ENCODE peak calls at places on chromosomes 6 and 20, in eight cellular contexts. U is thoracic aorta; O is A172; V is NCI-H748 treated with DMSO at 0.1 percent for 48 hours; W is HFFc6; L is stimulated activated CD4-positive, alpha-beta T cell treated with anti-CD3 and anti-CD28 coated beads, Interleukin-15, amount 100 ng/mL, for 24 hours; B is H54; X is iris pigment epithelial cell. Y is an unnamed sample.

GRCh38 chr6:135322427-135323201 is 141.5 kb downstream of the MYB start:
- DNase-seq in U (no peak), O (no peak), V (no peak), W (no peak), L (no peak), B (no peak), X (no peak), Y (no peak)

GRCh38 chr6:104540743-104541142 is 319.0 kb downstream of the HACE1 start:
- DNase-seq in U (no peak), O (peak; percentile 64), V (no peak), W (peak; percentile 67), L (no peak), B (no peak), X (peak; percentile 96), Y (no peak)

GRCh38 chr6:144033816-144034540 is 25.9 kb upstream of the PLAGL1 start:
- DNase-seq in U (no peak), O (peak; percentile 5), V (no peak), W (peak; percentile 80), L (no peak), B (no peak), X (peak; percentile 76), Y (no peak)

GRCh38 chr6:99711302-99711701 is 104.7 kb downstream of the PRDM13 start:
- DNase-seq in U (no peak), O (no peak), V (no peak), W (no peak), L (no peak), B (no peak), X (no peak), Y (no peak)

GRCh38 chr20:645318-646106 is 7.5 kb downstream of the SRXN1 start:
- DNase-seq in U (no peak), O (peak; percentile 56), V (peak; percentile 79), W (peak; percentile 33), L (peak; percentile 72), B (peak; percentile 92), X (peak; percentile 58), Y (peak; percentile 35)

GRCh38 chr20:41308290-41308691 is 9.2 kb downstream of the ZHX3 start:
- DNase-seq in U (no peak), O (peak; percentile 39), V (no peak), W (peak; percentile 84), L (no peak), B (no peak), X (peak; percentile 92), Y (no peak)

GRCh38 chr20:37986873-37987601 is 46.2 kb downstream of the TTI1 start:
- DNase-seq in U (peak; percentile 50), O (no peak), V (no peak), W (no peak), L (no peak), B (no peak), X (peak; percentile 19), Y (no peak)

GRCh38 chr20:3013771-3014170 is 29.7 kb upstream of the GNRH2 start:
- DNase-seq in U (no peak), O (no peak), V (no peak), W (no peak), L (no peak), B (no peak), X (no peak), Y (no peak)

GRCh38 chr20:34713194-34713943 is 9.2 kb downstream of the TP53INP2 start:
- DNase-seq in U (no peak), O (peak; percentile 99), V (no peak), W (peak; percentile 98), L (peak; percentile 22), B (peak; percentile 96), X (peak; percentile 100), Y (no peak)

GRCh38 chr6:108312604-108313003 is 17.8 kb downstream of the AFG1L start:
- DNase-seq in U (no peak), O (no peak), V (no peak), W (no peak), L (no peak), B (no peak), X (no peak), Y (no peak)

GRCh38 chr20:13264902-13265301 is 43.8 kb downstream of the ISM1 start:
- DNase-seq in U (no peak), O (no peak), V (no peak), W (no peak), L (no peak), B (no peak), X (no peak), Y (no peak)

GRCh38 chr6:7763896-7764295 is 38.0 kb downstream of the BMP6 start:
- DNase-seq in U (no peak), O (no peak), V (peak; percentile 45), W (no peak), L (no peak), B (no peak), X (no peak), Y (no peak)

GRCh38 chr6:83592770-83593394 is 80.5 kb downstream of the PRSS35 start:
- DNase-seq in U (no peak), O (peak; percentile 33), V (peak; percentile 17), W (peak; percentile 10), L (no peak), B (peak; percentile 5), X (peak; percentile 48), Y (peak; percentile 1)

GRCh38 chr6:161838306-161839035 is 564.6 kb upstream of the AGPAT4 start:
- DNase-seq in U (no peak), O (no peak), V (no peak), W (no peak), L (no peak), B (no peak), X (no peak), Y (no peak)

GRCh38 chr6:10733151-10733715 is 10.4 kb downstream of the TMEM14C start:
- DNase-seq in U (no peak), O (peak; percentile 55), V (no peak), W (no peak), L (no peak), B (no peak), X (no peak), Y (no peak)

GRCh38 chr6:44067073-44067759 is 60.0 kb downstream of the MRPL14 start:
- DNase-seq in U (no peak), O (no peak), V (no peak), W (no peak), L (no peak), B (no peak), X (no peak), Y (no peak)

GRCh38 chr6:81228912-81229540 is 523.5 kb downstream of the TENT5A start:
- DNase-seq in U (no peak), O (no peak), V (no peak), W (peak; percentile 68), L (no peak), B (no peak), X (peak; percentile 77), Y (no peak)

GRCh38 chr20:33647603-33648395 is 14.3 kb upstream of the C20orf144 start:
- DNase-seq in U (no peak), O (peak; percentile 38), V (no peak), W (peak; percentile 32), L (no peak), B (no peak), X (peak; percentile 63), Y (peak; percentile 17)

GRCh38 chr20:46557231-46557956 is 6.9 kb upstream of the OCSTAMP start:
- DNase-seq in U (no peak), O (peak; percentile 66), V (no peak), W (peak; percentile 42), L (no peak), B (no peak), X (peak; percentile 64), Y (peak; percentile 11)

GRCh38 chr20:17936791-17937687 is 31.6 kb downstream of the SNX5 start:
- DNase-seq in U (no peak), O (no peak), V (no peak), W (peak; percentile 38), L (no peak), B (no peak), X (peak; percentile 57), Y (no peak)

GRCh38 chr20:42461321-42461720 is 728.4 kb downstream of the PTPRT start:
- DNase-seq in U (no peak), O (no peak), V (no peak), W (no peak), L (no peak), B (no peak), X (no peak), Y (no peak)

GRCh38 chr20:63696628-63697356 is at the start of gene TNFRSF6B:
- DNase-seq in U (no peak), O (no peak), V (no peak), W (no peak), L (peak; percentile 53), B (no peak), X (no peak), Y (no peak)

GRCh38 chr6:140663772-140664171 is 1289.3 kb upstream of the CITED2 start:
- DNase-seq in U (no peak), O (peak; percentile 78), V (no peak), W (no peak), L (no peak), B (no peak), X (no peak), Y (no peak)

GRCh38 chr20:5216663-5217062 is 89.9 kb downstream of the CDS2 start:
- DNase-seq in U (no peak), O (no peak), V (no peak), W (no peak), L (no peak), B (no peak), X (no peak), Y (no peak)

GRCh38 chr6:46378882-46379405 is 112.3 kb downstream of the RCAN2 start:
- DNase-seq in U (no peak), O (no peak), V (no peak), W (no peak), L (no peak), B (no peak), X (no peak), Y (peak; percentile 27)

GRCh38 chr20:1060985-1061384 is 57.4 kb upstream of the PSMF1 start:
- DNase-seq in U (no peak), O (no peak), V (no peak), W (no peak), L (no peak), B (no peak), X (no peak), Y (no peak)

GRCh38 chr6:10112871-10113584 is 301.8 kb downstream of the TFAP2A start:
- DNase-seq in U (no peak), O (no peak), V (no peak), W (no peak), L (no peak), B (no peak), X (no peak), Y (no peak)

GRCh38 chr6:33118525-33119123 is 42.8 kb downstream of the HLA-DPB1 start:
- DNase-seq in U (no peak), O (peak; percentile 37), V (peak; percentile 77), W (peak; percentile 31), L (no peak), B (no peak), X (peak; percentile 23), Y (peak; percentile 83)

GRCh38 chr6:167568407-167569024 is 243.6 kb downstream of the TTLL2 start:
- DNase-seq in U (no peak), O (no peak), V (no peak), W (no peak), L (no peak), B (no peak), X (no peak), Y (no peak)

GRCh38 chr20:53773792-53774371 is 180.2 kb upstream of the ZNF217 start:
- DNase-seq in U (no peak), O (peak; percentile 98), V (no peak), W (peak; percentile 99), L (no peak), B (peak; percentile 55), X (peak; percentile 97), Y (no peak)

GRCh38 chr6:17032595-17033591 is 69.0 kb upstream of the STMND1 start:
- DNase-seq in U (peak; percentile 58), O (peak; percentile 92), V (no peak), W (peak; percentile 94), L (no peak), B (peak; percentile 46), X (peak; percentile 93), Y (no peak)

GRCh38 chr6:37069639-37070038 is 64.2 kb downstream of the FGD2 start:
- DNase-seq in U (no peak), O (no peak), V (no peak), W (no peak), L (no peak), B (no peak), X (no peak), Y (no peak)

GRCh38 chr6:138722425-138723371 is 50.9 kb upstream of the CCDC28A start:
- DNase-seq in U (no peak), O (peak; percentile 69), V (no peak), W (peak; percentile 87), L (no peak), B (peak; percentile 11), X (peak; percentile 95), Y (no peak)

GRCh38 chr6:15362274-15363160 is 116.6 kb downstream of the JARID2 start:
- DNase-seq in U (no peak), O (no peak), V (no peak), W (no peak), L (no peak), B (no peak), X (no peak), Y (peak; percentile 44)

Y was measured in NCI-H510A treated with DMSO at 0.1 percent for 48 hours.